ENCODE peak calls at places on chromosomes 1 and 21, in eight cellular contexts. One of them, this sample, is unnamed. For H3K9me3 and H3K36me3, the result is how much of the 10 kb centered on the place peaks cover.

GRCh38 chr1:107741242-107741641 is 223.7 kb downstream of the VAV3 start:
- DNase-seq in adrenal gland: no peak
- DNase-seq in pancreas: no peak
- DNase-seq in IMR-90: no peak
- DNase-seq in BE2C: no peak
- DNase-seq in GM23248: no peak
- DNase-seq in psoas muscle: no peak
- DNase-seq in fibroblast of lung: no peak
- DNase-seq in this sample: no peak

GRCh38 chr1:199550384-199551067 is 477.0 kb upstream of the NR5A2 start:
- DNase-seq in adrenal gland: no peak
- DNase-seq in pancreas: no peak
- DNase-seq in IMR-90: peak
- DNase-seq in BE2C: no peak
- DNase-seq in GM23248: peak
- DNase-seq in psoas muscle: no peak
- DNase-seq in fibroblast of lung: peak
- DNase-seq in this sample: no peak

GRCh38 chr1:208336136-208336535 is 92.0 kb upstream of the PLXNA2 start:
- DNase-seq in adrenal gland: no peak
- DNase-seq in pancreas: no peak
- DNase-seq in IMR-90: no peak
- DNase-seq in BE2C: no peak
- DNase-seq in GM23248: no peak
- DNase-seq in psoas muscle: no peak
- DNase-seq in fibroblast of lung: no peak
- DNase-seq in this sample: no peak

GRCh38 chr1:11768821-11769220 is 6.8 kb downstream of the C1orf167 start:
- DNase-seq in adrenal gland: no peak
- DNase-seq in pancreas: no peak
- DNase-seq in IMR-90: no peak
- DNase-seq in BE2C: no peak
- DNase-seq in GM23248: peak
- DNase-seq in psoas muscle: no peak
- DNase-seq in fibroblast of lung: no peak
- DNase-seq in this sample: no peak

GRCh38 chr1:40078512-40079333 is 18.3 kb downstream of the PPT1 start:
- DNase-seq in adrenal gland: peak
- DNase-seq in pancreas: peak
- DNase-seq in IMR-90: peak
- DNase-seq in BE2C: peak
- DNase-seq in GM23248: peak
- DNase-seq in psoas muscle: no peak
- DNase-seq in fibroblast of lung: peak
- DNase-seq in this sample: peak

GRCh38 chr1:69572921-69573320 is 5.2 kb downstream of the LRRC7 start:
- DNase-seq in adrenal gland: no peak
- DNase-seq in pancreas: no peak
- DNase-seq in IMR-90: no peak
- DNase-seq in BE2C: no peak
- DNase-seq in GM23248: no peak
- DNase-seq in psoas muscle: no peak
- DNase-seq in fibroblast of lung: peak
- DNase-seq in this sample: no peak

GRCh38 chr1:240571782-240572181 is 40.2 kb downstream of the GREM2 start:
- DNase-seq in adrenal gland: no peak
- DNase-seq in pancreas: no peak
- DNase-seq in IMR-90: no peak
- DNase-seq in BE2C: no peak
- DNase-seq in GM23248: no peak
- DNase-seq in psoas muscle: no peak
- DNase-seq in fibroblast of lung: no peak
- DNase-seq in this sample: no peak

GRCh38 chr1:245645406-245645805 is 490.6 kb downstream of the KIF26B start:
- DNase-seq in adrenal gland: no peak
- DNase-seq in pancreas: no peak
- DNase-seq in IMR-90: no peak
- DNase-seq in BE2C: no peak
- DNase-seq in GM23248: no peak
- DNase-seq in psoas muscle: no peak
- DNase-seq in fibroblast of lung: no peak
- DNase-seq in this sample: no peak

GRCh38 chr1:223266632-223267172 is 97.3 kb downstream of the SUSD4 start:
- DNase-seq in adrenal gland: no peak
- DNase-seq in pancreas: no peak
- DNase-seq in IMR-90: no peak
- DNase-seq in BE2C: no peak
- DNase-seq in GM23248: no peak
- DNase-seq in psoas muscle: no peak
- DNase-seq in fibroblast of lung: no peak
- DNase-seq in this sample: no peak

GRCh38 chr1:61641171-61641570 is 83.8 kb downstream of the TM2D1 start:
- DNase-seq in adrenal gland: no peak
- DNase-seq in pancreas: no peak
- DNase-seq in IMR-90: no peak
- DNase-seq in BE2C: no peak
- DNase-seq in GM23248: no peak
- DNase-seq in psoas muscle: no peak
- DNase-seq in fibroblast of lung: no peak
- DNase-seq in this sample: no peak

GRCh38 chr1:160260436-160261382 is 1.6 kb downstream of the DCAF8 start:
- DNase-seq in adrenal gland: no peak
- DNase-seq in pancreas: no peak
- DNase-seq in IMR-90: peak
- DNase-seq in BE2C: no peak
- DNase-seq in GM23248: peak
- DNase-seq in psoas muscle: no peak
- DNase-seq in fibroblast of lung: peak
- DNase-seq in this sample: peak

GRCh38 chr1:98019747-98020146 is 98.9 kb upstream of the DPYD start:
- DNase-seq in adrenal gland: no peak
- DNase-seq in pancreas: no peak
- DNase-seq in IMR-90: peak
- DNase-seq in BE2C: no peak
- DNase-seq in GM23248: no peak
- DNase-seq in psoas muscle: no peak
- DNase-seq in fibroblast of lung: no peak
- DNase-seq in this sample: no peak

GRCh38 chr1:53654216-53655210 is 84.5 kb downstream of the GLIS1 start:
- DNase-seq in adrenal gland: no peak
- DNase-seq in pancreas: no peak
- DNase-seq in IMR-90: peak
- DNase-seq in BE2C: no peak
- DNase-seq in GM23248: peak
- DNase-seq in psoas muscle: no peak
- DNase-seq in fibroblast of lung: peak
- DNase-seq in this sample: no peak

GRCh38 chr1:21539933-21540332 is 30.7 kb downstream of the ALPL start:
- DNase-seq in adrenal gland: no peak
- DNase-seq in pancreas: no peak
- DNase-seq in IMR-90: no peak
- DNase-seq in BE2C: peak
- DNase-seq in GM23248: peak
- DNase-seq in psoas muscle: no peak
- DNase-seq in fibroblast of lung: peak
- DNase-seq in this sample: peak

GRCh38 chr1:245797592-245798366 is 643.0 kb downstream of the KIF26B start:
- DNase-seq in adrenal gland: no peak
- DNase-seq in pancreas: no peak
- DNase-seq in IMR-90: no peak
- DNase-seq in BE2C: no peak
- DNase-seq in GM23248: peak
- DNase-seq in psoas muscle: no peak
- DNase-seq in fibroblast of lung: peak
- DNase-seq in this sample: no peak

GRCh38 chr21:34536311-34536710 is 24.3 kb upstream of the KCNE1 start:
- DNase-seq in adrenal gland: no peak
- DNase-seq in pancreas: no peak
- DNase-seq in IMR-90: no peak
- DNase-seq in BE2C: no peak
- DNase-seq in GM23248: no peak
- DNase-seq in psoas muscle: no peak
- DNase-seq in fibroblast of lung: no peak
- DNase-seq in this sample: no peak

GRCh38 chr1:185284533-185285244 is 32.4 kb downstream of the IVNS1ABP start:
- DNase-seq in adrenal gland: no peak
- DNase-seq in pancreas: no peak
- DNase-seq in IMR-90: peak
- DNase-seq in BE2C: no peak
- DNase-seq in GM23248: no peak
- DNase-seq in psoas muscle: no peak
- DNase-seq in fibroblast of lung: peak
- DNase-seq in this sample: no peak

GRCh38 chr1:29210278-29211085 is 20.3 kb downstream of the MECR start:
- DNase-seq in adrenal gland: no peak
- DNase-seq in pancreas: no peak
- DNase-seq in IMR-90: no peak
- DNase-seq in BE2C: no peak
- DNase-seq in GM23248: no peak
- DNase-seq in psoas muscle: no peak
- DNase-seq in fibroblast of lung: no peak
- DNase-seq in this sample: peak

GRCh38 chr1:86054396-86054795 is 102.2 kb downstream of the COL24A1 start:
- DNase-seq in adrenal gland: no peak
- DNase-seq in pancreas: no peak
- DNase-seq in IMR-90: no peak
- DNase-seq in BE2C: no peak
- DNase-seq in GM23248: no peak
- DNase-seq in psoas muscle: no peak
- DNase-seq in fibroblast of lung: no peak
- DNase-seq in this sample: no peak
- H3K9me3 ChIP-seq in adrenal gland: under half
- H3K9me3 ChIP-seq in pancreas: under half
- H3K9me3 ChIP-seq in IMR-90: under half
- H3K9me3 ChIP-seq in BE2C: under half
- H3K9me3 ChIP-seq in GM23248: under half
- H3K9me3 ChIP-seq in psoas muscle: under half
- H3K9me3 ChIP-seq in fibroblast of lung: under half
- H3K9me3 ChIP-seq in this sample: under half

DNA sequence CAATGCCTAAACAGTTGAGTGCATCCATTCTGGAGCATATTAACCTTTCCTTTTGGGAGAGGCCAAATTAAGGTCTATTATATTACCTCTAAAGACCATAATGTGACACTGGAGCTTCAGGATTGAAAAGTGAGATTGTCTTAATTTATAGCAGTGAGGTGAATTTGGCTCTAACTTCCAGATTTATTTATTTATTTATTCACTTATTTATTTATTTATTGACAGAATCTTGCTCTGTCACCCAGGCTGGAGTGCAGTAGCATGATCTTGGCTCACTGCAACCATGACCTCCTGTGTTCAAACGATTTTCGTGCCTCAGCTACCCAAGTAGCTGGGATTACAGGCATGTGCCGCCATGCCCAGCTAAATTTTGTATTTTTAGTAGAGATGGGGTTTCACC is 19.1 kb downstream of the ZCCHC17 start:
- DNase-seq in adrenal gland: no peak
- DNase-seq in pancreas: no peak
- DNase-seq in IMR-90: no peak
- DNase-seq in BE2C: no peak
- DNase-seq in GM23248: no peak
- DNase-seq in psoas muscle: no peak
- DNase-seq in fibroblast of lung: no peak
- DNase-seq in this sample: no peak
- H3K36me3 ChIP-seq in adrenal gland: under half
- H3K36me3 ChIP-seq in pancreas: under half
- H3K36me3 ChIP-seq in IMR-90: under half
- H3K36me3 ChIP-seq in BE2C: under half
- H3K36me3 ChIP-seq in GM23248: under half
- H3K36me3 ChIP-seq in psoas muscle: under half
- H3K36me3 ChIP-seq in fibroblast of lung: under half
- H3K36me3 ChIP-seq in this sample: half or more

DNA sequence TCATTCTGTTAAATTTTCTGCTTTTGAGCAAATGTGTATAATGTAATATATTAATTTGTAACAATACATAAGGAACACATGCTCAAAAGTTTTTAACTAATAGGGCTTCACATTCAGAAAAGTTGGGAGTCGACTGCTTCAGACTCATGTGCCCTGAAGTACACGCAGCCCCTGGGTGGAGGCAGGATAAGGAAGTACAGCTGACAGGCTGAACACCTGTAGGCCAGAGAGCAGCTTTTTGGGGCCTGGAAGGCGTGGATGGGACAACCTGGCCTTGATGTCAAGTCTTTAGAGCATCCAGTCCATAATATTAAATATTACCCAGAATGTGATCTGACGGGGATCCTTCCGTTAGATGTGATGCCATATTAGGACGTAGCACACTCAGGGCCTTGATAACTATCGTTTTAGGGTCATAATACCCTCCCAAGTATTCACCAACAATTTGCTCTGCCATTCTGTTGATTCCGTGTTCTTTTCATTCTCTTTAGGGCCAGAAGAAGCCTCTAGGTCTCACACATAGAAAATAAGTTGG is 485.2 kb downstream of the SIPA1L2 start:
- DNase-seq in adrenal gland: no peak
- DNase-seq in pancreas: no peak
- DNase-seq in IMR-90: no peak
- DNase-seq in BE2C: no peak
- DNase-seq in GM23248: no peak
- DNase-seq in psoas muscle: no peak
- DNase-seq in fibroblast of lung: no peak
- DNase-seq in this sample: no peak
- H3K9me3 ChIP-seq in adrenal gland: under half
- H3K9me3 ChIP-seq in pancreas: under half
- H3K9me3 ChIP-seq in IMR-90: under half
- H3K9me3 ChIP-seq in BE2C: under half
- H3K9me3 ChIP-seq in GM23248: under half
- H3K9me3 ChIP-seq in psoas muscle: under half
- H3K9me3 ChIP-seq in fibroblast of lung: under half
- H3K9me3 ChIP-seq in this sample: under half

GRCh38 chr21:46649356-46649755 is 13.9 kb downstream of the PRMT2 start:
- DNase-seq in adrenal gland: no peak
- DNase-seq in pancreas: no peak
- DNase-seq in IMR-90: no peak
- DNase-seq in BE2C: no peak
- DNase-seq in GM23248: no peak
- DNase-seq in psoas muscle: no peak
- DNase-seq in fibroblast of lung: no peak
- DNase-seq in this sample: no peak

GRCh38 chr21:46645840-46646239 is 10.4 kb downstream of the PRMT2 start:
- DNase-seq in adrenal gland: no peak
- DNase-seq in pancreas: no peak
- DNase-seq in IMR-90: no peak
- DNase-seq in BE2C: no peak
- DNase-seq in GM23248: no peak
- DNase-seq in psoas muscle: no peak
- DNase-seq in fibroblast of lung: no peak
- DNase-seq in this sample: no peak

GRCh38 chr21:46643379-46644177 is 8.1 kb downstream of the PRMT2 start:
- DNase-seq in adrenal gland: no peak
- DNase-seq in pancreas: no peak
- DNase-seq in IMR-90: no peak
- DNase-seq in BE2C: no peak
- DNase-seq in GM23248: no peak
- DNase-seq in psoas muscle: no peak
- DNase-seq in fibroblast of lung: no peak
- DNase-seq in this sample: no peak

GRCh38 chr21:46648539-46648938 is 13.1 kb downstream of the PRMT2 start:
- DNase-seq in adrenal gland: no peak
- DNase-seq in pancreas: no peak
- DNase-seq in IMR-90: no peak
- DNase-seq in BE2C: no peak
- DNase-seq in GM23248: no peak
- DNase-seq in psoas muscle: no peak
- DNase-seq in fibroblast of lung: no peak
- DNase-seq in this sample: no peak

GRCh38 chr21:46646541-46647154 is 11.2 kb downstream of the PRMT2 start:
- DNase-seq in adrenal gland: no peak
- DNase-seq in pancreas: no peak
- DNase-seq in IMR-90: no peak
- DNase-seq in BE2C: no peak
- DNase-seq in GM23248: no peak
- DNase-seq in psoas muscle: no peak
- DNase-seq in fibroblast of lung: no peak
- DNase-seq in this sample: no peak
- H3K36me3 ChIP-seq in adrenal gland: under half
- H3K36me3 ChIP-seq in pancreas: under half
- H3K36me3 ChIP-seq in IMR-90: half or more
- H3K36me3 ChIP-seq in BE2C: under half
- H3K36me3 ChIP-seq in GM23248: under half
- H3K36me3 ChIP-seq in psoas muscle: under half
- H3K36me3 ChIP-seq in fibroblast of lung: under half
- H3K36me3 ChIP-seq in this sample: half or more